ENCODE peak calls at places on chromosomes 2 and 18, in ten cellular contexts. U is endothelial cell, T is PC-9, Q is AG04450, E is fibroblast of the aortic adventitia, V is bronchial epithelial cell, B is osteocyte, D is tibial artery, Z is B cell, A is A549. P is an unnamed sample.

GRCh38 chr18:9742588-9743131 is 34.6 kb downstream of the RAB31 start:
- DNase-seq in D (no peak), A (peak), E (peak), U (peak), Z (no peak), B (no peak), Q (no peak), V (no peak), T (peak), P (peak)

GRCh38 chr18:57954928-57955327 is 89.1 kb upstream of the NEDD4L start:
- DNase-seq in E (no peak), Q (no peak), V (no peak), U (no peak), D (no peak), A (no peak), Z (no peak), T (no peak), B (peak), P (no peak)

GRCh38 chr18:21604711-21605110 is 4.2 kb upstream of the ESCO1 start:
- DNase-seq in D (no peak), Q (no peak), U (no peak), E (peak), T (no peak), A (no peak), B (no peak), Z (no peak), V (no peak), P (no peak)

GRCh38 chr2:150410809-150411208 is 76.7 kb downstream of the RND3 start:
- DNase-seq in U (no peak), D (no peak), E (peak), Q (peak), B (no peak), Z (no peak), A (peak), T (peak), V (no peak), P (peak)

GRCh38 chr2:160555420-160555819 is 61.8 kb upstream of the RBMS1 start:
- DNase-seq in E (no peak), T (no peak), U (no peak), V (peak), Q (no peak), Z (no peak), B (no peak), A (no peak), D (no peak), P (no peak)

GRCh38 chr2:158325031-158325781 is 131.3 kb downstream of the CCDC148 start:
- DNase-seq in E (peak), D (no peak), V (peak), Z (no peak), A (no peak), T (no peak), U (no peak), B (no peak), Q (no peak), P (peak)

GRCh38 chr2:183404392-183404791 is 280.1 kb downstream of the NUP35 start:
- DNase-seq in Q (no peak), D (no peak), Z (no peak), E (no peak), T (no peak), A (no peak), U (no peak), B (no peak), V (no peak), P (no peak)

GRCh38 chr18:23627325-23627724 is 35.4 kb downstream of the ANKRD29 start:
- DNase-seq in E (peak), Q (no peak), T (peak), V (peak), U (no peak), B (no peak), Z (no peak), A (peak), D (no peak), P (peak)

GRCh38 chr2:12903272-12903671 is 186.5 kb downstream of the TRIB2 start:
- DNase-seq in D (no peak), A (no peak), V (no peak), E (peak), T (no peak), U (no peak), Z (no peak), Q (no peak), B (no peak), P (no peak)

GRCh38 chr2:113219525-113219888 is 45.7 kb downstream of the PSD4 start:
- DNase-seq in Z (no peak), U (no peak), T (no peak), E (no peak), V (no peak), D (no peak), Q (no peak), B (no peak), A (no peak), P (no peak)

GRCh38 chr2:237310515-237311114 is 103.3 kb downstream of the COL6A3 start:
- DNase-seq in V (no peak), T (no peak), D (no peak), B (no peak), Z (no peak), U (no peak), E (no peak), A (no peak), Q (no peak), P (no peak)

GRCh38 chr2:224954980-224955379 is 87.3 kb downstream of the DOCK10 start:
- DNase-seq in U (no peak), D (no peak), A (no peak), T (no peak), B (no peak), Q (no peak), E (no peak), V (no peak), Z (no peak), P (no peak)

GRCh38 chr2:235433860-235434259 is 60.0 kb upstream of the AGAP1 start:
- DNase-seq in V (no peak), D (peak), T (no peak), E (peak), U (no peak), Z (no peak), A (peak), B (no peak), Q (no peak), P (peak)

GRCh38 chr2:103353754-103354153 is 591.9 kb downstream of the TMEM182 start:
- DNase-seq in Z (no peak), E (no peak), V (no peak), B (no peak), U (no peak), T (no peak), D (no peak), Q (no peak), A (no peak), P (no peak)

GRCh38 chr2:30402441-30403182 is 44.4 kb upstream of the LCLAT1 start:
- DNase-seq in V (no peak), Z (no peak), D (no peak), B (no peak), Q (no peak), E (no peak), A (no peak), U (no peak), T (no peak), P (no peak)

GRCh38 chr2:67876176-67876575 is 186.6 kb downstream of the C1D start:
- DNase-seq in B (no peak), E (no peak), V (no peak), Z (no peak), D (no peak), A (no peak), U (no peak), T (no peak), Q (no peak), P (peak)

GRCh38 chr2:207115715-207116364 is 49.9 kb downstream of the KLF7 start:
- DNase-seq in Q (no peak), A (no peak), V (no peak), B (no peak), Z (no peak), T (no peak), U (no peak), D (no peak), E (peak), P (no peak)

GRCh38 chr2:36376319-36376765 is 20.8 kb downstream of the CRIM1 start:
- DNase-seq in E (no peak), B (no peak), T (peak), D (peak), A (peak), Q (no peak), Z (no peak), U (no peak), V (no peak), P (no peak)

GRCh38 chr2:238428866-238429265 is 2.1 kb downstream of the ASB1 start:
- DNase-seq in D (no peak), A (no peak), T (no peak), Z (no peak), Q (no peak), U (no peak), V (peak), B (no peak), E (no peak), P (no peak)

GRCh38 chr2:26951246-26951645 is 19.2 kb upstream of the MAPRE3 start:
- DNase-seq in E (no peak), B (no peak), Q (no peak), A (no peak), V (no peak), T (no peak), U (no peak), Z (no peak), D (no peak), P (no peak)

GRCh38 chr2:14901740-14902139 is 269.2 kb downstream of the LRATD1 start:
- DNase-seq in A (peak), D (no peak), E (no peak), U (no peak), Q (no peak), B (no peak), V (no peak), Z (no peak), T (no peak), P (no peak)

GRCh38 chr2:37789988-37790387 is 118.5 kb upstream of the CDC42EP3 start:
- DNase-seq in V (peak), E (no peak), Q (no peak), D (no peak), A (no peak), Z (no peak), U (no peak), T (no peak), B (no peak), P (no peak)

GRCh38 chr2:67463810-67464209 is 66.7 kb downstream of the ETAA1 start:
- DNase-seq in Z (no peak), B (no peak), Q (no peak), V (peak), U (no peak), A (peak), E (no peak), D (no peak), T (peak), P (no peak)

GRCh38 chr2:73828389-73828817 is 358 bp upstream of the STAMBP start:
- DNase-seq in A (no peak), Z (no peak), E (no peak), V (no peak), T (no peak), D (no peak), Q (no peak), U (no peak), B (no peak), P (no peak)

GRCh38 chr18:50836521-50836957 is 16.7 kb upstream of the MRO start:
- DNase-seq in B (no peak), Z (no peak), E (peak), T (no peak), Q (no peak), V (peak), A (peak), D (no peak), U (no peak), P (peak)

GRCh38 chr2:8094571-8094970 is 587.3 kb upstream of the ID2 start:
- DNase-seq in B (no peak), T (no peak), A (no peak), U (no peak), D (no peak), Z (no peak), Q (no peak), E (peak), V (no peak), P (no peak)

GRCh38 chr2:191155608-191156071 is 4.8 kb upstream of the STAT4 start:
- DNase-seq in E (peak), Q (no peak), A (peak), D (no peak), U (no peak), B (no peak), V (peak), Z (no peak), T (no peak), P (peak)

GRCh38 chr2:217835931-217836881 is 166.6 kb downstream of the TNS1 start:
- DNase-seq in V (no peak), Z (no peak), A (peak), E (peak), Q (peak), T (no peak), D (peak), B (no peak), U (no peak), P (peak)

GRCh38 chr2:1803217-1804115 is 59.2 kb upstream of the PXDN start:
- DNase-seq in D (no peak), A (no peak), B (no peak), Z (no peak), U (no peak), T (no peak), E (no peak), V (no peak), Q (no peak), P (no peak)

GRCh38 chr2:54899576-54900200 is 150.6 kb downstream of the RTN4 start:
- DNase-seq in V (peak), D (no peak), U (no peak), T (no peak), B (no peak), E (peak), A (peak), Z (no peak), Q (peak), P (peak)

GRCh38 chr2:201467666-201468065 is 16.1 kb downstream of the STRADB start:
- DNase-seq in D (no peak), U (no peak), B (no peak), E (no peak), T (no peak), V (peak), Z (no peak), Q (no peak), A (no peak), P (no peak)

GRCh38 chr2:194559523-194559922 is 1097.5 kb upstream of the SLC39A10 start:
- DNase-seq in B (no peak), E (no peak), D (no peak), T (no peak), Q (no peak), V (no peak), A (no peak), U (no peak), Z (no peak), P (no peak)

GRCh38 chr2:108613261-108614042 is 79.2 kb downstream of the LIMS1 start:
- DNase-seq in E (no peak), A (no peak), T (no peak), Q (no peak), B (no peak), V (no peak), D (no peak), U (no peak), Z (no peak), P (no peak)

GRCh38 chr2:3598197-3598910 is 3.4 kb downstream of the COLEC11 start:
- DNase-seq in Q (no peak), Z (no peak), E (no peak), B (peak), V (no peak), A (no peak), U (no peak), T (no peak), D (no peak), P (no peak)

GRCh38 chr2:223602972-223603371 is 811 bp upstream of the SCG2 start:
- DNase-seq in V (no peak), E (no peak), T (no peak), B (no peak), Q (no peak), Z (no peak), D (no peak), U (no peak), A (no peak), P (no peak)

GRCh38 chr2:223600056-223600455 is 2.1 kb downstream of the SCG2 start:
- DNase-seq in Q (no peak), A (no peak), E (no peak), U (no peak), D (no peak), Z (no peak), B (no peak), T (no peak), V (no peak), P (no peak)

GRCh38 chr2:223599646-223600009 is 2.5 kb downstream of the SCG2 start:
- DNase-seq in Z (no peak), B (no peak), V (no peak), T (no peak), D (no peak), A (no peak), Q (no peak), E (peak), U (no peak), P (no peak)

GRCh38 chr2:223604231-223604630 is 2.1 kb upstream of the SCG2 start:
- DNase-seq in V (no peak), Q (no peak), D (no peak), U (no peak), T (no peak), E (no peak), A (no peak), B (no peak), Z (no peak), P (no peak)

DNA sequence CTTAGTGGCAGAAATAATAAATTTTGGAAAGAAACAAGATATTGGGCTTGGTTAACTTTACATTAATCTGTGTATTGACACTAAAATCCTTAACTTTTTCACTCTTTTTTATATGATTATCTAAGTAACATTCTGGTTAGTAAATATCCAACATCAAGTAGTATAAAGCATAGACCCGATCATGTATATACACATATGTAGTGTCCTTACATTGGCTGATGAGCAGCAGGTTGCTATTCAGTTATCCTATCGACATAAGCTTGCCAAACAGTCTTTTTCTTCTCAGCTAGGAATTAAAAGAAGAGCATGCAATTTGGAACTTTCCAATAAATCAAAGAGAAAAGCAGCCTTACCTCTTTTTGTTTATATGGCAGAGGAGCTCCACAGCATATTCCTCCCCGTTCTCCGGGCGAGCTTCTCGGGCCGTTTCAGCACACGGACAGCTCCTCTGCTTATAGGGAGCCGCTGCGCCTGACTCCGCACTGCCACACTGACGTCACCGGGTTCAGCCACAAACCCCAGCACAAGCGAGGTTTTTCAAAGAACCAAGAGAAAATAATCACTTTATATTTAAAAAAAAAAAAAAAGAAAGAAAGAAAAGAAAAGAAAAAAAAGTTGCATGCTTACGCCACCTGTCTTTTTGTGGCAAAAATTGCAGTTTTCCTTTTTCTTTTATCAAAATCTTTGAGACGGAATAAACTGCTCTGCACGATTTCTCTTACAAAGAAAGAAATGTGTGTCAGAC is at the start of gene SCG2:
- DNase-seq in A (peak), D (peak), B (peak), E (peak), Z (no peak), V (peak), U (peak), Q (peak), T (peak), P (peak)
- TF ChIP-seq CTCF in A (peak), D (peak), B (peak), E (peak), Z (no peak), V (no peak), U (peak), Q (peak), T (peak), P (peak)

DNA sequence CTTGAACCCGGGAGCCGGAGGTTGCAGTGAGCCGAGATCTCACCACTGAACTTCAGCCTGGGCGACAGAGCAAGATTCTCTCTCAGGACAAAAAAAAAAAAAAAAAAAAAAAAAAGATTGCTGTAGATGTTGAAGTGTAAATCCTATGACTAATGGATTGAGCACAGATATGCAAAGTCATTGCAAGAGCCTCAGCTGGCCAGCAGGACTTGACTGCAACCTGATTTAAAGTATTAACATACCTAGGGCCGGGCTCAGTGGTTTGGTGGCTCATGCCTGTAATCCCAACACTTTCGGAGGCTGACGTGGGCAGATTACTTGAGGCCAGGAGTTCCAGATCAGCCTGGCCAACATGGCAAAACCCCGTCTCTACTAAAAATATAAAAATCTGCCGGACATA is 103.4 kb upstream of the MSH2 start:
- DNase-seq in Q (peak), E (peak), A (peak), V (peak), U (no peak), B (no peak), T (peak), Z (no peak), D (no peak), P (peak)
- TF ChIP-seq CTCF in Q (no peak), E (peak), A (no peak), V (no peak), U (no peak), B (no peak), T (no peak), Z (no peak), D (no peak), P (peak)

GRCh38 chr18:74896390-74896991 is 298.8 kb downstream of the ZNF407 start:
- DNase-seq in Z (peak), E (peak), V (peak), D (no peak), U (peak), B (no peak), A (peak), T (peak), Q (no peak), P (no peak)
- TF ChIP-seq CTCF in Z (peak), E (peak), V (peak), D (peak), U (peak), B (peak), A (peak), T (peak), Q (no peak), P (peak)

GRCh38 chr2:142989276-142990204 is 112.1 kb downstream of the KYNU start:
- DNase-seq in E (peak), Q (no peak), V (peak), B (no peak), D (no peak), U (no peak), A (peak), T (no peak), Z (no peak), P (peak)
- TF ChIP-seq CTCF in E (peak), Q (peak), V (peak), B (peak), D (peak), U (peak), A (peak), T (peak), Z (peak), P (peak)

GRCh38 chr2:226796840-226797288 is 2.8 kb downstream of the IRS1 start:
- DNase-seq in D (no peak), Z (no peak), T (no peak), E (no peak), V (no peak), U (peak), Q (no peak), A (no peak), B (no peak), P (peak)
- TF ChIP-seq CTCF in D (peak), Z (peak), T (peak), E (peak), V (peak), U (peak), Q (peak), A (peak), B (peak), P (peak)

DNA sequence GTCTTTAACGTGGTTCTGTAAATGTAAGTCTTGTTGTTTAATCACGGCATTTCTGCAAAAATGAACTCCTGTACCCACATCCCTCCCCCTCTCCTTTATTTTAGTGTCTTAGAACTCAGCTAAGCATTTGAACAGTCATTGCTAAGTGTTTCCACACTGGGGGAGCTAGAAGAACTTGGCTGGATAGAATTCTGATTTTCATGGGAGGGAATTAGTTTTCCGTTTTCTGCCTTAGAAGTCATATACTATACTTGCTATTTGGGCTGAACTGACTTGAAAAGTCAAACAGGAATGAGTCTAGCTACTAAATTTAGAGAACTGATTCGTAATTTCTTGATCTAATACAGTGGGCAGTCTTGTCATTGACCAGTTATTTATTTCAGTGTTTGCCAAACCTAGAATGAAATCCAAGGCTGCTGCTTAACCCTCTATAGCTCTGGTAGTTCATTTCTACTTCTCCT is 61.1 kb downstream of the FMNL2 start:
- DNase-seq in Z (no peak), D (no peak), V (no peak), T (no peak), B (no peak), Q (no peak), U (no peak), A (no peak), E (peak), P (peak)
- TF ChIP-seq CTCF in Z (no peak), D (no peak), V (no peak), T (no peak), B (no peak), Q (no peak), U (no peak), A (no peak), E (no peak), P (no peak)

GRCh38 chr2:43595603-43596412 is at the start of gene THADA:
- DNase-seq in B (peak), Q (peak), Z (peak), E (peak), U (peak), V (peak), A (peak), D (peak), T (peak), P (peak)

GRCh38 chr2:43594875-43595274 is 963 bp downstream of the THADA start:
- DNase-seq in U (no peak), Q (no peak), T (no peak), B (no peak), Z (no peak), E (no peak), V (no peak), D (no peak), A (no peak), P (no peak)

GRCh38 chr2:43593241-43593640 is 2.6 kb downstream of the THADA start:
- DNase-seq in Z (no peak), T (no peak), V (no peak), D (no peak), Q (no peak), A (no peak), U (no peak), E (no peak), B (no peak), P (no peak)

GRCh38 chr2:43592443-43592842 is 3.4 kb downstream of the THADA start:
- DNase-seq in T (no peak), V (no peak), U (no peak), D (no peak), Z (no peak), A (no peak), B (no peak), E (peak), Q (no peak), P (peak)
- TF ChIP-seq CTCF in T (no peak), V (no peak), U (no peak), D (no peak), Z (no peak), A (no peak), B (peak), E (no peak), Q (no peak), P (peak)